ENCODE peak calls at places on chromosomes 5 and 9, in five cellular contexts. One of them, this sample, is unnamed.
A peak's percentile ranks its signal among the peaks of the same experiment; 100 is the strongest.

GRCh38 chr5:178404987-178405386 is 172.4 kb upstream of the PHYKPL start:
- DNase-seq in fibroblast of lung: peak; percentile 13
- DNase-seq in PC-9: no peak
- DNase-seq in left ventricle myocardium inferior: no peak
- DNase-seq in heart right ventricle: no peak
- DNase-seq in this sample: no peak

GRCh38 chr5:99815-100214 is 7.8 kb downstream of the PLEKHG4B start:
- DNase-seq in heart right ventricle: no peak
- DNase-seq in left ventricle myocardium inferior: no peak
- DNase-seq in PC-9: no peak
- DNase-seq in fibroblast of lung: no peak
- DNase-seq in this sample: no peak

GRCh38 chr5:120803282-120803681 is 339.2 kb downstream of the PRR16 start:
- DNase-seq in left ventricle myocardium inferior: no peak
- DNase-seq in heart right ventricle: no peak
- DNase-seq in PC-9: no peak
- DNase-seq in fibroblast of lung: peak; percentile 31
- DNase-seq in this sample: no peak

GRCh38 chr9:108270041-108270440 is 585.7 kb downstream of the ACTL7B start:
- DNase-seq in fibroblast of lung: peak; percentile 50
- DNase-seq in PC-9: peak; percentile 88
- DNase-seq in left ventricle myocardium inferior: no peak
- DNase-seq in heart right ventricle: no peak
- DNase-seq in this sample: no peak

GRCh38 chr5:76787237-76787636 is 31.6 kb upstream of the F2RL1 start:
- DNase-seq in left ventricle myocardium inferior: peak; percentile 44
- DNase-seq in fibroblast of lung: peak; percentile 97
- DNase-seq in heart right ventricle: no peak
- DNase-seq in PC-9: peak; percentile 81
- DNase-seq in this sample: no peak

GRCh38 chr9:114229236-114229635 is 73.9 kb downstream of the COL27A1 start:
- DNase-seq in PC-9: no peak
- DNase-seq in heart right ventricle: no peak
- DNase-seq in fibroblast of lung: no peak
- DNase-seq in left ventricle myocardium inferior: no peak
- DNase-seq in this sample: no peak

GRCh38 chr9:127092041-127092608 is 30.3 kb downstream of the ANGPTL2 start:
- DNase-seq in fibroblast of lung: peak; percentile 74
- DNase-seq in heart right ventricle: no peak
- DNase-seq in left ventricle myocardium inferior: no peak
- DNase-seq in PC-9: no peak
- DNase-seq in this sample: no peak

GRCh38 chr9:2023532-2023931 is 8.4 kb downstream of the SMARCA2 start:
- DNase-seq in heart right ventricle: no peak
- DNase-seq in fibroblast of lung: no peak
- DNase-seq in PC-9: no peak
- DNase-seq in left ventricle myocardium inferior: no peak
- DNase-seq in this sample: no peak

GRCh38 chr9:112072721-112073553 is 102.2 kb downstream of the SUSD1 start:
- DNase-seq in PC-9: peak; percentile 68
- DNase-seq in heart right ventricle: no peak
- DNase-seq in left ventricle myocardium inferior: no peak
- DNase-seq in fibroblast of lung: peak; percentile 96
- DNase-seq in this sample: no peak

GRCh38 chr5:40738502-40738901 is 17.3 kb downstream of the TTC33 start:
- DNase-seq in fibroblast of lung: peak; percentile 41
- DNase-seq in heart right ventricle: no peak
- DNase-seq in left ventricle myocardium inferior: no peak
- DNase-seq in PC-9: no peak
- DNase-seq in this sample: no peak

GRCh38 chr9:89408628-89409101 is 89.2 kb downstream of the SEMA4D start:
- DNase-seq in PC-9: no peak
- DNase-seq in heart right ventricle: no peak
- DNase-seq in fibroblast of lung: no peak
- DNase-seq in left ventricle myocardium inferior: no peak
- DNase-seq in this sample: no peak

GRCh38 chr5:27592231-27592630 is 553.8 kb upstream of the CDH9 start:
- DNase-seq in PC-9: no peak
- DNase-seq in fibroblast of lung: peak; percentile 78
- DNase-seq in heart right ventricle: no peak
- DNase-seq in left ventricle myocardium inferior: no peak
- DNase-seq in this sample: no peak

GRCh38 chr9:34381323-34381722 is 4.6 kb upstream of the MYORG start:
- DNase-seq in heart right ventricle: peak; percentile 39
- DNase-seq in PC-9: no peak
- DNase-seq in fibroblast of lung: no peak
- DNase-seq in left ventricle myocardium inferior: no peak
- DNase-seq in this sample: no peak
- H3K4me3 ChIP-seq in heart right ventricle: peak overlapping the region; percentile 66
- H3K4me3 ChIP-seq in PC-9: no peak overlapping the region
- H3K4me3 ChIP-seq in fibroblast of lung: no peak overlapping the region
- H3K4me3 ChIP-seq in left ventricle myocardium inferior: peak overlapping the region; percentile 81
- H3K4me3 ChIP-seq in this sample: peak overlapping the region; percentile 53

GRCh38 chr5:169577966-169578365 is 5.6 kb upstream of the SPDL1 start:
- DNase-seq in PC-9: no peak
- DNase-seq in left ventricle myocardium inferior: no peak
- DNase-seq in heart right ventricle: no peak
- DNase-seq in fibroblast of lung: peak; percentile 59
- DNase-seq in this sample: no peak
- TF ChIP-seq CTCF in PC-9: peak; percentile 55
- TF ChIP-seq CTCF in left ventricle myocardium inferior: no peak
- TF ChIP-seq CTCF in heart right ventricle: no peak
- TF ChIP-seq CTCF in fibroblast of lung: peak; percentile 34
- TF ChIP-seq CTCF in this sample: no peak

GRCh38 chr5:134245692-134246091 is 19.8 kb upstream of the PPP2CA start:
- DNase-seq in PC-9: no peak
- DNase-seq in fibroblast of lung: no peak
- DNase-seq in left ventricle myocardium inferior: no peak
- DNase-seq in heart right ventricle: no peak
- DNase-seq in this sample: no peak

GRCh38 chr5:134247825-134248224 is 22.0 kb upstream of the PPP2CA start:
- DNase-seq in fibroblast of lung: no peak
- DNase-seq in heart right ventricle: no peak
- DNase-seq in PC-9: no peak
- DNase-seq in left ventricle myocardium inferior: no peak
- DNase-seq in this sample: no peak

GRCh38 chr5:134247411-134247810 is 21.5 kb upstream of the PPP2CA start:
- DNase-seq in left ventricle myocardium inferior: no peak
- DNase-seq in fibroblast of lung: peak; percentile 96
- DNase-seq in PC-9: peak; percentile 96
- DNase-seq in heart right ventricle: no peak
- DNase-seq in this sample: no peak

GRCh38 chr5:134246771-134247329 is 21.0 kb upstream of the PPP2CA start:
- DNase-seq in fibroblast of lung: peak; percentile 18
- DNase-seq in heart right ventricle: peak; percentile 41
- DNase-seq in left ventricle myocardium inferior: peak; percentile 57
- DNase-seq in PC-9: peak; percentile 89
- DNase-seq in this sample: no peak

DNA sequence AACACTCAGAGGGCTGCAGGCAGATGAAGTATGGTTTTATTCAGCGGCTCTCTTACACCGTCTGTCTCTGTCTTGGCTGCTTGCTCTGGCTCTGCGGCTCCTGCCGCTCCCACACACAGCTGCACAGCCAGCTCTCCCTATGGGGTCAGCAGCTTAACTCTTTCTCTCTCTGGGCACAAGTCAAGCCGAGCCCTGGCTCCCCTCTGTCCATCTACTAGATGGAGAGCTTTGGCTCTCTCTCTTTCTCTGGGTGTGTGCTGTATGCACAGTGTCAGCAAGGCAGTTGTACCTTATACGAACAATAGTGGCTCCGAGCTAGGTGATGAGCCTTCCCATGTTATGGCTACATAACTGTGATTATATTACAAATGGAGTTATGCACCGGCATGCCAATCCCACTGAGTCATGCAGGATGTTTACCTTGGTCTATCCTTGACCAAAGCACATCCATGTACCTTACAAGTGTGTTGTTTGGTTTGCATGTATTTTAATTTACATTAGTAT is 19.3 kb upstream of the PPP2CA start:
- DNase-seq in PC-9: peak; percentile 91
- DNase-seq in left ventricle myocardium inferior: no peak
- DNase-seq in heart right ventricle: no peak
- DNase-seq in fibroblast of lung: peak; percentile 84
- DNase-seq in this sample: no peak
- H3K4me3 ChIP-seq in PC-9: peak overlapping the region; percentile 15
- H3K4me3 ChIP-seq in left ventricle myocardium inferior: no peak overlapping the region
- H3K4me3 ChIP-seq in heart right ventricle: no peak overlapping the region
- H3K4me3 ChIP-seq in fibroblast of lung: no peak overlapping the region
- H3K4me3 ChIP-seq in this sample: no peak overlapping the region

DNA sequence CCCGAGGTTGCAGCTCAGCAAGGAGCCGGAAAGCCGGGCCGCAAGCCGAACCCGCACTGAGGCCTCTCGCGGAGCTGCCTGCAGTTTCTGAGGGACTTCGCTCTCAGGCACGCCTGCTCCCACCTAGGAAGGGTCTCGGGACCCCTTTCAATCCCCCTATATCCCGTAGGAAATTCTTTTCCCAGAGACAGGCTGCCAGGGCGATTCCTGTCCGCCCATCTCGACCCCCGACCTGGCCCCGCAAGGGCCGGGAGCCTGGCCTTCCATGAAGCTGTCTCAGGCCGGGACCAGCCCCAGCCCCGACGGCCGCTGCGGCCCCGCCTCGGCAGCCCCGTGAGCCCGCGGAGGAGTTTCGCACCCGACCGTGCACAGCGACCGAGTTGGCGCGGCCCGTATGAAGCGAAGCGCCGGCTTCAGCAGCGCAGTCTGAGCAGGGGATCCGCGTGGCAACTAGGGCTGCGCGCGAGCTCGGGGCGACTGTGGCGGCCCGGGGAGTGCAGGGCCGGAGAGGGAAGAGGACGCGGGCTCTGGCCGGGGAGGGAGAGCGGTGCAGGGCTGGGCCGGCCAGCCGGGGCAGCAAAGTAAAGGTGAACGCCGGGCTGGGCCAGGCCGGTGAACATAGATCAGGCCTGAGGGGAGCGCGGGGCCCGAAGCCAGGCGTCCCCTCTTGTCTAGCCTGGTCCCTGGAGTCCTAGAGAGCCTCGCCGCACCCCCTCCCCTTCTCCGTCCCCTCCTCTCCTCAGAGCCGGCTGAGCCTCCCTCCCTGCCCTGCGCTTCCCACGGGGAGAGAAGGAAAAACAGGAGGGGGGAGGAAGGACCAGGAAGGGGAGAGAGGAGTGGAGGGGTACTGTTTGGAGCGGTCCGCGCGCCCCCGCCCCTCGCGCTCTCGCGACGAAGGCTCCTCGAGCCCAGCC is 879 bp upstream of the PRDM12 start:
- DNase-seq in left ventricle myocardium inferior: no peak
- DNase-seq in fibroblast of lung: no peak
- DNase-seq in PC-9: no peak
- DNase-seq in heart right ventricle: no peak
- DNase-seq in this sample: no peak
- TF ChIP-seq CTCF in left ventricle myocardium inferior: no peak
- TF ChIP-seq CTCF in fibroblast of lung: no peak
- TF ChIP-seq CTCF in PC-9: no peak
- TF ChIP-seq CTCF in heart right ventricle: no peak
- TF ChIP-seq CTCF in this sample: no peak

GRCh38 chr9:136949239-136949816 is 2.7 kb upstream of the LCN12 start:
- DNase-seq in left ventricle myocardium inferior: no peak
- DNase-seq in fibroblast of lung: no peak
- DNase-seq in heart right ventricle: peak; percentile 26
- DNase-seq in PC-9: no peak
- DNase-seq in this sample: no peak

GRCh38 chr9:136951541-136952353 is at the start of gene LCN12:
- DNase-seq in heart right ventricle: peak; percentile 20
- DNase-seq in left ventricle myocardium inferior: no peak
- DNase-seq in PC-9: no peak
- DNase-seq in fibroblast of lung: no peak
- DNase-seq in this sample: no peak

GRCh38 chr9:136952354-136952855 is 332 bp downstream of the LCN12 start:
- DNase-seq in PC-9: no peak
- DNase-seq in left ventricle myocardium inferior: no peak
- DNase-seq in fibroblast of lung: no peak
- DNase-seq in heart right ventricle: peak; percentile 42
- DNase-seq in this sample: peak; percentile 67

GRCh38 chr9:136949817-136950655 is 2.0 kb upstream of the LCN12 start:
- DNase-seq in fibroblast of lung: peak; percentile 73
- DNase-seq in PC-9: peak; percentile 86
- DNase-seq in heart right ventricle: peak; percentile 96
- DNase-seq in left ventricle myocardium inferior: peak; percentile 97
- DNase-seq in this sample: peak; percentile 97

GRCh38 chr9:136950656-136951030 is 1.4 kb upstream of the LCN12 start:
- DNase-seq in left ventricle myocardium inferior: no peak
- DNase-seq in PC-9: no peak
- DNase-seq in fibroblast of lung: no peak
- DNase-seq in heart right ventricle: peak; percentile 38
- DNase-seq in this sample: peak; percentile 58
- H3K4me3 ChIP-seq in left ventricle myocardium inferior: peak overlapping the region; percentile 79
- H3K4me3 ChIP-seq in PC-9: peak overlapping the region; percentile 77
- H3K4me3 ChIP-seq in fibroblast of lung: no peak overlapping the region
- H3K4me3 ChIP-seq in heart right ventricle: peak overlapping the region; percentile 70
- H3K4me3 ChIP-seq in this sample: peak overlapping the region; percentile 50

GRCh38 chr9:77752566-77752965 is 104.4 kb upstream of the GNA14 start:
- DNase-seq in fibroblast of lung: peak; percentile 99
- DNase-seq in left ventricle myocardium inferior: no peak
- DNase-seq in PC-9: no peak
- DNase-seq in heart right ventricle: no peak
- DNase-seq in this sample: no peak
- TF ChIP-seq CTCF in fibroblast of lung: no peak
- TF ChIP-seq CTCF in left ventricle myocardium inferior: no peak
- TF ChIP-seq CTCF in PC-9: no peak
- TF ChIP-seq CTCF in heart right ventricle: no peak
- TF ChIP-seq CTCF in this sample: no peak

GRCh38 chr5:19987594-19988345 is at the start of gene CDH18:
- DNase-seq in PC-9: no peak
- DNase-seq in heart right ventricle: peak; percentile 16
- DNase-seq in left ventricle myocardium inferior: peak; percentile 22
- DNase-seq in fibroblast of lung: peak; percentile 69
- DNase-seq in this sample: peak; percentile 80
- H3K4me3 ChIP-seq in PC-9: no peak within 1 kb of the TSS
- H3K4me3 ChIP-seq in heart right ventricle: no peak within 1 kb of the TSS
- H3K4me3 ChIP-seq in left ventricle myocardium inferior: peak within 1 kb of the TSS; percentile 26
- H3K4me3 ChIP-seq in fibroblast of lung: peak within 1 kb of the TSS; percentile 9
- H3K4me3 ChIP-seq in this sample: no peak within 1 kb of the TSS